ENCODE peak calls at places on chromosomes 2 and 18, in eight cellular contexts. S is ovary; H is neural progenitor cell; P is fibroblast of lung; M is SJCRH30; E is CD4-positive, CD25-positive, alpha-beta regulatory T cell; D is right atrium auricular region; A is lung. K is an unnamed sample. For H3K4me1 and H3K9me3, the result is how much of the 10 kb centered on the place peaks cover.

GRCh38 chr2:25341031-25341727 is 546 bp downstream of the DNMT3A start:
- DNase-seq in M (peak), P (no peak), E (no peak), H (no peak), A (no peak), D (no peak), S (peak), K (peak)

GRCh38 chr2:224151161-224151560 is 112.1 kb upstream of the SERPINE2 start:
- DNase-seq in A (no peak), M (no peak), D (no peak), H (no peak), P (no peak), S (no peak), E (no peak), K (no peak)

GRCh38 chr18:5237083-5237722 is 40.1 kb upstream of the AKAIN1 start:
- DNase-seq in A (no peak), S (no peak), M (no peak), P (peak), D (peak), E (no peak), H (no peak), K (no peak)

GRCh38 chr2:191656389-191656788 is 21.5 kb upstream of the NABP1 start:
- DNase-seq in M (no peak), D (no peak), H (no peak), S (no peak), E (no peak), A (no peak), P (peak), K (no peak)

GRCh38 chr2:197515277-197515797 is 529 bp upstream of the MOB4 start:
- DNase-seq in H (no peak), S (no peak), M (no peak), D (no peak), E (no peak), A (no peak), P (no peak), K (peak)

GRCh38 chr18:44779893-44780292 is 99.2 kb downstream of the SETBP1 start:
- DNase-seq in S (no peak), P (no peak), H (no peak), D (no peak), A (no peak), M (no peak), E (no peak), K (no peak)

GRCh38 chr2:117065912-117066311 is 748.6 kb upstream of the DDX18 start:
- DNase-seq in D (no peak), P (peak), M (no peak), H (no peak), A (no peak), E (no peak), S (no peak), K (no peak)

GRCh38 chr2:163802289-163802688 is 66.5 kb upstream of the FIGN start:
- DNase-seq in D (no peak), P (peak), M (no peak), E (no peak), A (no peak), S (no peak), H (no peak), K (no peak)

GRCh38 chr18:44536041-44536440 is 144.6 kb upstream of the SETBP1 start:
- DNase-seq in A (no peak), S (no peak), H (no peak), D (no peak), E (no peak), M (no peak), P (peak), K (no peak)

GRCh38 chr2:225597911-225598310 is 198.4 kb downstream of the NYAP2 start:
- DNase-seq in H (peak), A (no peak), D (no peak), S (no peak), P (peak), E (no peak), M (no peak), K (no peak)

GRCh38 chr2:101815739-101816391 is 118.4 kb downstream of the MAP4K4 start:
- DNase-seq in E (no peak), D (no peak), S (peak), A (no peak), P (peak), M (peak), H (no peak), K (no peak)

GRCh38 chr18:54716586-54716985 is 111.7 kb upstream of the RAB27B start:
- DNase-seq in M (no peak), S (no peak), H (no peak), E (no peak), D (no peak), P (no peak), A (no peak), K (no peak)

GRCh38 chr2:9824956-9825720 is 18.1 kb upstream of the TAF1B start:
- DNase-seq in M (no peak), A (no peak), H (no peak), E (no peak), D (no peak), P (peak), S (no peak), K (no peak)

GRCh38 chr2:202442882-202443281 is 66.8 kb downstream of the BMPR2 start:
- DNase-seq in M (no peak), E (no peak), S (no peak), P (peak), H (no peak), D (no peak), A (no peak), K (no peak)

DNA sequence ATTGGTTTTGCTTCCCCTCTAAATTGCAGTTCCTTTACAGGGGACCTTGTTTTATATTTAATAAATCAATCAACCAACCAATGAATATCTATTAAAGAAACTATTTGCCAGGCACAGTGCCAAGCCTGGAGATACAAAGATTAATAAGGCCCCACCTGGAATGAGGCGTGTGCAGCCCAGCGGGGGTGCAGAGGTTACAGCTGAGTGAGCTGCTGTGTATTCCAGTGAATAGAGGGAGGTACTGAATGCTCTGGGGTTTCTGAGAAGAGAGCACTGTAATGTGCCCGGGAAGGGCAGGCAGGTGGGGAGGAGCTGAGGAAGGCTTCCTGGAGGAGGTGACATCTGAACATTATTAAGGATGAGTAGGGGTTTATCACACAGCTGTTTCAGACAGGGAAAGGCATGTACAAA is 51.9 kb downstream of the LIPG start:
- DNase-seq in D (no peak), S (no peak), M (no peak), A (no peak), H (peak), E (no peak), P (peak), K (no peak)
- H3K4me3 ChIP-seq in D (no peak), S (no peak), M (no peak), A (no peak), H (peak), E (no peak), P (no peak), K (no peak)

DNA sequence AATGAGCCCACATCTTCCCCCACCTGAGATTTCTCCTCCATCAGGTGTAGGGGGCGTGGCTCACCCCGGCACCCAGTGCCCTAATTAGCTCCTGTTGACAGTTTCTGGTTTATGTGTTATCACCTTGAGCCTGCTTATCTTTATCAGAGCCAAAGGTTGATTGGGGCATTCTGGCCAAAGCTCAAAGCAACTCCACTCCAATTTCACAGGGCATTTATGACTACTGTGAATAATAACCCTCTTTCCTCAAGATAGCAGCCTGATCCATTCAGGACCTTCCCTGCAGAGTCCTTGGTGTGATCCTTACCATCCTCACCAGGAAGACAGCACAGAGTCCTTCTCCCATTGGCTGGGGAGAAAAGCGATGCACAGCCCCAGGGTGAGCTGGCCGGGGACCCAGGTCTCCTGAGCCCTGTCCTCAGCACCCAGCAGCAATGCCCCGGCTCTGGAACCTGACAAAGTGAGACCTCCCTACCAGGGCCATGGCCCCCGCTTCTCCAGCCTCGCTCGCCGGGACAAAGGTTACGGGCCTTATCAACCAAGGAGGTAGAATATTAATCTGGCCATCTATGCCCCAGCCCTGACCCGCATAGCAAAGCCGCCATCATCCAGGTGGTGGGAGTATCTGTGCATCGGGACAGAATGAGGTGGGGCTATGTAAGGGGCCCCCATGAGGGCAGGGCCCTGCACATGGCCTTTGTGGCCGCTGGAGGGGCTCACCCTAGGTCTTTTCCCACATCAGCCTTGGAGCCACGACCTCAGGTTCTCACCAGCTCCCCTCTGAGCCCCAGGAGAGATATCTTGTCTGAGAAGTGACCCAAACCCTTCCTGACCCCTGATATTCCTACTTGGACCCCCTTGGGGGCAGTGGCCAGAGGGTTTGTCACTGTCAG is 64.5 kb downstream of the ZFP36L2 start:
- DNase-seq in P (no peak), A (no peak), S (no peak), D (no peak), E (no peak), H (no peak), M (no peak), K (no peak)
- H3K4me1 ChIP-seq in P (under half), A (under half), S (under half), D (under half), E (under half), H (under half), M (under half), K (under half)

GRCh38 chr18:72409923-72410322 is 134.2 kb downstream of the CBLN2 start:
- DNase-seq in S (no peak), P (no peak), E (no peak), H (no peak), M (no peak), A (no peak), D (no peak), K (no peak)

GRCh38 chr18:72407048-72407447 is 137.1 kb downstream of the CBLN2 start:
- DNase-seq in D (no peak), P (no peak), M (no peak), E (no peak), H (no peak), A (no peak), S (no peak), K (no peak)

GRCh38 chr18:72410399-72410798 is 133.7 kb downstream of the CBLN2 start:
- DNase-seq in E (no peak), P (peak), H (no peak), A (no peak), D (no peak), S (no peak), M (no peak), K (no peak)
- H3K9me3 ChIP-seq in E (under half), P (under half), H (under half), A (under half), D (under half), S (under half), M (under half), K (under half)

DNA sequence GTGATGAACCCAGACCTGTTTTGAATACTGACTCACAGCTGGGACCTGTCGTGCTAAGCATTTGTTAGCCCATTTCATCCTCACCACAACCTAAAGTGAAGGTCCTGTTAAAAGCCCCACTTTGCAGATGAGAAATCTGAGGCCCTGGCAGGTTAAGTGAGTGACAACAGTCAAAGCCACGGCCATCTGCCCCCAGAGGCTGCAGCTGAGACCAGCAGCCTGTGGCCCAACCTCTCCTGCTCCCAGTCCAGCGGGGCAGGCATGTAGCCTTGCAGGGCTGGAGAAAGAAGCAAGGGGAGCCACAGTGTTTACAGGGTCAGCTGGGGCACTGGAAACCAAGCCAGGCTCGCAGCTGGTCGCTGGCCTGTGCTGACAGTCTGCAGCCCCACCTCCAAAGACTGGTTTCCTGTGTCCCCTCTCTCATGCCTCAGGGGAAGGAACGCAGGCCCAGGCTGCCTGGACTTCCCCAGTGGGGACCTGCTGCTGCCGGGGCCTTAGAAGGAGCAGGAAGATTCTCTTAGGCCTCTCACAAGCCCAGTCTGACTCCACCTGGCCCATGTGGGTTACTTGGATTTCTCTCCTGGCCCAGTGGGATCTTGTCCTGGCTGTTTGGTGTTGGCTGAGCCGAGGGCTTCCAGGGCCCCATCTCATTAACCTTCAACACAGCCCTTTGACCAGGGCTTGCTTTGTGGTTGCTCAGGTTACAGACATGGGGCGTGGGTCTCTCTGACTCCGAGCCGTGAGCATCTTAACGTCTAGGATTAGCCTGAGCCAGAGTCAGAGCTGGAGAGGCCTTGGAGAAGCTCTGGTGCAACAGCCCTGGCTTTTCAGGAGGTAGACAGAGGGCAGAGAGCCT is 1.7 kb downstream of the INPP5D start:
- DNase-seq in M (peak), D (no peak), H (peak), P (no peak), S (peak), A (peak), E (peak), K (no peak)
- H3K4me3 ChIP-seq in M (no peak), D (peak), H (no peak), P (no peak), S (no peak), A (peak), E (peak), K (no peak)

GRCh38 chr18:79548621-79548985 is 131.0 kb upstream of the CTDP1 start:
- DNase-seq in M (no peak), D (no peak), H (no peak), A (no peak), S (no peak), P (no peak), E (no peak), K (no peak)
- H3K4me1 ChIP-seq in M (under half), D (under half), H (under half), A (under half), S (under half), P (under half), E (under half), K (under half)